ENCODE peak calls at places on chromosomes 11 and 22, in four cellular contexts. One of them, this sample, is unnamed.

GRCh38 chr11:89436071-89436470 is 55.1 kb downstream of the NOX4 start:
- DNase-seq in IMR-90: peak
- DNase-seq in neuronal stem cell: no peak
- DNase-seq in H9: no peak
- DNase-seq in this sample: peak

GRCh38 chr11:130070109-130070828 is 575 bp downstream of the APLP2 start:
- DNase-seq in H9: peak
- DNase-seq in IMR-90: peak
- DNase-seq in neuronal stem cell: no peak
- DNase-seq in this sample: peak

GRCh38 chr22:25111579-25112517 is 87.8 kb upstream of the CRYBB3 start:
- DNase-seq in H9: peak
- DNase-seq in neuronal stem cell: no peak
- DNase-seq in IMR-90: no peak
- DNase-seq in this sample: no peak

GRCh38 chr11:116879789-116880402 is 42.5 kb upstream of the APOA1 start:
- DNase-seq in IMR-90: peak
- DNase-seq in H9: no peak
- DNase-seq in neuronal stem cell: peak
- DNase-seq in this sample: peak

GRCh38 chr22:19527321-19527721 is 3.1 kb upstream of the CLDN5 start:
- DNase-seq in IMR-90: no peak
- DNase-seq in neuronal stem cell: no peak
- DNase-seq in H9: no peak
- DNase-seq in this sample: no peak

GRCh38 chr11:66856496-66857233 is at the start of gene LRFN4:
- DNase-seq in H9: no peak
- DNase-seq in IMR-90: no peak
- DNase-seq in neuronal stem cell: no peak
- DNase-seq in this sample: peak

GRCh38 chr11:78192223-78192719 is 3.6 kb downstream of the USP35 start:
- DNase-seq in IMR-90: no peak
- DNase-seq in neuronal stem cell: no peak
- DNase-seq in H9: no peak
- DNase-seq in this sample: no peak

GRCh38 chr11:78229106-78229505 is 40.4 kb downstream of the USP35 start:
- DNase-seq in IMR-90: no peak
- DNase-seq in H9: no peak
- DNase-seq in neuronal stem cell: no peak
- DNase-seq in this sample: no peak

GRCh38 chr11:47104337-47104950 is 72.2 kb downstream of the ARFGAP2 start:
- DNase-seq in H9: peak
- DNase-seq in IMR-90: peak
- DNase-seq in neuronal stem cell: peak
- DNase-seq in this sample: no peak
- H4K8ac ChIP-seq in H9: no peak
- H4K8ac ChIP-seq in IMR-90: no peak
- H4K8ac ChIP-seq in neuronal stem cell: no peak
- H4K8ac ChIP-seq in this sample: no peak

DNA sequence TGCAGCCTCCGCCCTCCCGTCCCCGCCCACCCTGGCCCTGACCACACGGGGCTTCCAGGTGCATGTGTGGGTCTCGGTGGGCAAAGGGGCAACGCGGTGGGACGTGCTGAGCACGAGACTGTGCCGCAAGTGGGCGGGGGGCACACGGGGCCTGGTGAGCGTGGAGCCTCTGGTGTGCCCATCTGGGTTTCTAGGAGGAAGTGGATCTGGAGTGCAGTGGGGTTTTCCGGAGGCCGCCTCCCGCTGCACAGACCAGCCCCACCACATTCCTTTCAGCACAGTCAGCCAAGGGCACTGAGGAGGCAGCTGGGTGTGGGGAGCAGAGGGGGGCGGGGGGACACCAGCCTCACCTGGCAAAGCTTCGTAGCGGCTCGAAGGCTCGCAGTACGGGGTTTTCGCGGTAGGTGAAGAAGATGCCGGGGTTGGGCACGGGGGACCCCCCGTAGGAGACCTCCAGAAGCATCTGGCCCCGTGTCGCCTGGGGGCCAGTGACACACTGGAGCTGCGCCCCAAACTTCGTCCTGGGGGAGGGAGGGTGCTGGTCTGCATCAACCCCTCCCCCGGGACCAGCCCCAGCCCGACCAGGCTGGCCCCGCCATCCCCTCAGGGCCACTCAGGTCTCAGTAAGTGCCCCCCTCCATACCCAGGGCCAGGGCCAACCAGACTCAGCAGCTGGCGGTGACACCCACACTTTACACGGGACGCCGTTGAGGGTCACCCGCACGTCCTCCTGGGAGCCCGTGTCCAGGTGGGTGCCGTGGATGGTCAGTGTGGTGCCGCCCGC is 12.4 kb upstream of the MAPK11 start:
- DNase-seq in H9: no peak
- DNase-seq in neuronal stem cell: no peak
- DNase-seq in IMR-90: peak
- DNase-seq in this sample: peak
- H4K91ac ChIP-seq in H9: no peak
- H4K91ac ChIP-seq in neuronal stem cell: no peak
- H4K91ac ChIP-seq in IMR-90: peak
- H4K91ac ChIP-seq in this sample: peak

GRCh38 chr11:105027671-105028070 is 4.7 kb upstream of the CASP5 start:
- DNase-seq in H9: no peak
- DNase-seq in neuronal stem cell: no peak
- DNase-seq in IMR-90: no peak
- DNase-seq in this sample: no peak
- H4K8ac ChIP-seq in H9: no peak
- H4K8ac ChIP-seq in neuronal stem cell: no peak
- H4K8ac ChIP-seq in IMR-90: no peak
- H4K8ac ChIP-seq in this sample: no peak

DNA sequence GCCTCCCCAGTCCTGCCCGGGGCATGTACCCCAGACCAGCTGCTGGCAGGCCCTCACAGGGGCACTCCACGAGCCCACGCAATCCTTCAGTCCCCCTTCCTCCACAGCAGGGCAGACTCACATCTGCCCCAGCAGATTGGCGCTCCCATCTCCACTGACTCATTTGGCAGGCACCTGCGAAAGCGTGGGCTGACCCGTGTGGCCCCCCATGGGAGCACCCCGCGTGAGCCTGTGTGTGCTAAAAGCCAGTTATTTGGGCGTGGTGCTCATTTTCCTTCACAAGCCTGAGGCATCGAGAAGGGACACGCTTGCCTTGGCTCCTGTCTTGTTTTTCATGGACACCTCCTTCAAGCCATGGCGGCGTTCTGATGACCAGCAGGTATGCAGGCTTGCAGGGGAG is 8.7 kb downstream of the NECTIN1 start:
- DNase-seq in IMR-90: no peak
- DNase-seq in H9: no peak
- DNase-seq in neuronal stem cell: no peak
- DNase-seq in this sample: no peak
- H4K91ac ChIP-seq in IMR-90: no peak
- H4K91ac ChIP-seq in H9: no peak
- H4K91ac ChIP-seq in neuronal stem cell: no peak
- H4K91ac ChIP-seq in this sample: no peak

DNA sequence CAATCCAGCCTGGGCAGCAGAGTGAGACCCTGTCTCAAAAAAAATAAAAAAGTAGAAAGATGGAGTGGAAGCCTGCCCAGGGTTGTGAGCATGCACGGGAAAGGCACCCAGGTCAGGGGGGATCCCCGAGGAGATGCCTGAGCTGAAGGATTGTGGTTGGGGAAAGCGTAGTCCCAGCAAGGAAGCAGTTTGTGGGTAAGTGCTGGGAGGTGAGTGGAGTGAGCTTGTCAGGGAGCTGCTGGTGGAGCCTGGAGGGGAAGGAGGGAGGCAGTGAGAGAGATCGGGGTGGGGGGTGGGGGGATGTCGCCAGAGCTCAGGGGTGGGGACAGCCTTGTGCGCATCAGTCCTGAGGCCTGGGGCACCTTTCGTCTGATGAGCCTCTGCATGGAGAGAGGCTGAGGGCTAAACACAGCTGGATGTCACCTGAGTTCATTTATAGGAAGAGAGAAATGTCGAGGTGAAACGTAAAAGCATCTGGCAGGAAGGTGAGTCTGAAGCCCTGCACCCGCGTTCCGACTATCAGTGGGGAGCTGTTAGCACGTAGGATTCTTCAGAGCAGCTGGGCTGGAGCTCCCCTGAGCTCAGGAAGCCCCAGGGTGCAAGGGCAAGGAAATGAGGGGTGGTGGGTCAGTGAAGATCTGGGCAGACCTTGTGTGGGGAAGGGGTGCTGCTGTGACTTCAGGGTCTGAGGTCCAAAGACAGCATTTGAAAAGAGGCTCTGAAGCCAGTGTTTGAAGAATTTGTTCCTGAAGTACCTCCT is 10.2 kb downstream of the TMEM121B start:
- DNase-seq in IMR-90: no peak
- DNase-seq in neuronal stem cell: no peak
- DNase-seq in H9: no peak
- DNase-seq in this sample: no peak
- H4K8ac ChIP-seq in IMR-90: no peak
- H4K8ac ChIP-seq in neuronal stem cell: no peak
- H4K8ac ChIP-seq in H9: no peak
- H4K8ac ChIP-seq in this sample: no peak

DNA sequence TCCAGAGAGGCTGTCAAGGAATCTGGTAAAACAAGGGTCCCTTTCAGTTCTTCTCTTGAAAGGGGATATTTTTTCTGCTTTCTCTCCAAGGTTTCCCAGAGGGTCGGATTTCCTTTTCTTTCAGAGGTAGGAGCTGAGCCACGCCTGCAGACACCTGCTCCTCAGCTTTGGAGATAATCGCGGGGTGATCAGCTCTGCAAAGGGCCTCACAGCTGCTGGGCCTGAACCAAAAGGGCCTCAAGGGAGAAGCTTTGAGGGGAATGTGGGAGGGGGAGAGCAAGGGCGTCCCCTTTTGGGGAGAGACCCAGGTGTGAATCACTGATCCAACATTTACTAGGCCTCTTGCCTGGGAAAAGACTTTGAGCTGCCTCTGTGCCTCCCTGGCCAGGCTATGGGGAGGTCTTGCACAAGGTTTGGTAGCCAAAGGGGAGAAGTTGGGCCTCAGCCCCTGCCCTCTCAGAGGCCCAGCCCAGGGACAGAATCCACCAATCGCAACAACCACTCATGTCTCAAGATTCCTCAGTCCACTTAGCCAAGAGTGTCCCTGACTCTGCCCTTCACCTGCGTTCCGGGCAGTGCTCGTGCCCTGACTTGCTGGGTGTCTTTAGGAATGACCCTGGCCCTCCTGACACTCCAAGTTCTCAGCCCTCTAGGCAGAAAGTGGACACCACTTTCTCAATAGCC is 14.0 kb upstream of the TP53I11 start:
- DNase-seq in H9: no peak
- DNase-seq in neuronal stem cell: no peak
- DNase-seq in IMR-90: no peak
- DNase-seq in this sample: peak
- H4K91ac ChIP-seq in H9: no peak
- H4K91ac ChIP-seq in neuronal stem cell: no peak
- H4K91ac ChIP-seq in IMR-90: no peak
- H4K91ac ChIP-seq in this sample: no peak

DNA sequence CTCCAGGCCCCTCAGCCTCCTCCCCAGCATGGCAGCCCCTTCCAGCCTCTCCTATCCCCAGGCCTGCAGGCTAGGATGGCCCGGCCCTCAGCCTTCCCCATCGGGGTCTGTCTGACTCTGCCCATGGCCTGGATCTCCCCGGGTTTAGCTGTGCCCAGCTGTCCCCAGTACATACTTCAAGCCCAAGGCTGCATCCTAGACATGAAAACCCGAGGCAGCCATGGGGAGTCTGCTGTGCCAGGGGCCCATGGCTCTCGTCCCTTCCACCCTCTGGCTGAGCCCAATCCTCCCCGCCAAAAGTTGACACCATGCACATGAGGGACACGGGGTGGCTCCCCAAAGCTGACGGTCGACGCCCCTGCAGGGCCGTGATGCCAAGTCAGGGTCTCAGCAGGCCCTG is 22.2 kb upstream of the FADD start:
- DNase-seq in IMR-90: no peak
- DNase-seq in H9: no peak
- DNase-seq in neuronal stem cell: no peak
- DNase-seq in this sample: no peak
- H4K8ac ChIP-seq in IMR-90: no peak
- H4K8ac ChIP-seq in H9: no peak
- H4K8ac ChIP-seq in neuronal stem cell: no peak
- H4K8ac ChIP-seq in this sample: no peak

DNA sequence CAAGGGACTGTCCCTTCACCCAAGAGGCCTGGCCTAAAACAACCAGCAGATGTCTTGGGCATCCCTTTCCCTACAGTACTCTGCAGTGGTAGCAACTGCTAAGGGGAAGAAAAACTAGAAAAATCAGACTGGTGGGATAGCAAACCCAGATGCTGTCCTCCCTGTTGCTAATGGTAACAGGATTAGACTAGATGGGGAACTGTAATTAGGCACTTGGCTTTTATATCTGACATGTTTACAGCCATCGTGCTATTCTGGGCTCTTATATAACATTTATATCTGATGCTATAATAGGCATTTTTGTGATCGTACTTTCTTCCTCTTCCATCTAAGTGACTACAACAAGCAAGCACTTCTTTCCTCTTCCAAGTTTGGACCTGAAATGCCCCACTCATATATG is 316.7 kb downstream of the DLG2 start:
- DNase-seq in neuronal stem cell: no peak
- DNase-seq in H9: no peak
- DNase-seq in IMR-90: no peak
- DNase-seq in this sample: no peak
- H4K91ac ChIP-seq in neuronal stem cell: no peak
- H4K91ac ChIP-seq in H9: no peak
- H4K91ac ChIP-seq in IMR-90: no peak
- H4K91ac ChIP-seq in this sample: no peak

This sample was measured in trophoblast cell.